ENCODE peak calls at places on chromosomes 7 and 10, in eight cellular contexts. N is fibroblast of lung; T is hepatocyte; R is CD8-positive, alpha-beta T cell; H is PC-9; O is uterus; F is left ventricle myocardium inferior; Z is colonic mucosa. J is an unnamed sample. For H3K4me1, the result is how much of the 10 kb centered on the place peaks cover.

GRCh38 chr7:17247357-17247756 is 51.1 kb upstream of the AHR start:
- DNase-seq in Z (no peak), O (no peak), R (no peak), T (no peak), H (no peak), F (peak), N (no peak), J (no peak)

GRCh38 chr10:133167693-133168616 is 7.9 kb downstream of the KNDC1 start:
- DNase-seq in O (no peak), R (no peak), Z (no peak), T (no peak), N (no peak), F (no peak), H (no peak), J (no peak)

GRCh38 chr7:69091476-69091875 is 506.8 kb upstream of the AUTS2 start:
- DNase-seq in F (no peak), R (no peak), Z (no peak), T (no peak), H (no peak), N (no peak), O (no peak), J (no peak)

GRCh38 chr10:46524471-46525176 is 31.8 kb downstream of the GPRIN2 start:
- DNase-seq in O (peak), H (peak), Z (no peak), T (no peak), F (peak), N (peak), R (no peak), J (no peak)

GRCh38 chr7:22549667-22550513 is 49.9 kb upstream of the STEAP1B start:
- DNase-seq in Z (no peak), F (no peak), O (no peak), N (peak), R (no peak), H (no peak), T (peak), J (no peak)

GRCh38 chr7:2708041-2708440 is 20.0 kb downstream of the AMZ1 start:
- DNase-seq in N (no peak), T (no peak), O (no peak), R (no peak), H (no peak), Z (no peak), F (no peak), J (no peak)

GRCh38 chr7:105502173-105502572 is 19.9 kb downstream of the PUS7 start:
- DNase-seq in O (no peak), R (no peak), F (no peak), H (no peak), T (no peak), Z (no peak), N (no peak), J (no peak)

GRCh38 chr7:63931057-63931600 is 67.5 kb upstream of the ZNF722 start:
- DNase-seq in F (no peak), Z (no peak), N (no peak), R (no peak), H (no peak), O (no peak), T (no peak), J (no peak)

GRCh38 chr10:4095171-4095570 is 310.2 kb upstream of the KLF6 start:
- DNase-seq in N (no peak), H (no peak), Z (no peak), F (no peak), T (no peak), O (no peak), R (no peak), J (no peak)

GRCh38 chr7:21214656-21215055 is 213.2 kb upstream of the SP4 start:
- DNase-seq in F (no peak), H (no peak), T (no peak), R (no peak), O (no peak), N (no peak), Z (no peak), J (no peak)

GRCh38 chr10:75197066-75197465 is 13.5 kb upstream of the VDAC2 start:
- DNase-seq in N (no peak), R (no peak), O (no peak), F (no peak), H (no peak), T (no peak), Z (no peak), J (no peak)

GRCh38 chr10:75187961-75188426 is 22.6 kb upstream of the VDAC2 start:
- DNase-seq in O (peak), H (peak), F (no peak), N (peak), T (peak), R (peak), Z (peak), J (peak)

GRCh38 chr10:75195035-75195763 is 15.4 kb upstream of the VDAC2 start:
- DNase-seq in O (no peak), H (peak), N (peak), T (no peak), R (no peak), Z (no peak), F (no peak), J (no peak)

GRCh38 chr10:75189266-75190096 is 21.1 kb upstream of the VDAC2 start:
- DNase-seq in T (no peak), O (no peak), Z (no peak), F (no peak), R (no peak), H (no peak), N (no peak), J (no peak)

DNA sequence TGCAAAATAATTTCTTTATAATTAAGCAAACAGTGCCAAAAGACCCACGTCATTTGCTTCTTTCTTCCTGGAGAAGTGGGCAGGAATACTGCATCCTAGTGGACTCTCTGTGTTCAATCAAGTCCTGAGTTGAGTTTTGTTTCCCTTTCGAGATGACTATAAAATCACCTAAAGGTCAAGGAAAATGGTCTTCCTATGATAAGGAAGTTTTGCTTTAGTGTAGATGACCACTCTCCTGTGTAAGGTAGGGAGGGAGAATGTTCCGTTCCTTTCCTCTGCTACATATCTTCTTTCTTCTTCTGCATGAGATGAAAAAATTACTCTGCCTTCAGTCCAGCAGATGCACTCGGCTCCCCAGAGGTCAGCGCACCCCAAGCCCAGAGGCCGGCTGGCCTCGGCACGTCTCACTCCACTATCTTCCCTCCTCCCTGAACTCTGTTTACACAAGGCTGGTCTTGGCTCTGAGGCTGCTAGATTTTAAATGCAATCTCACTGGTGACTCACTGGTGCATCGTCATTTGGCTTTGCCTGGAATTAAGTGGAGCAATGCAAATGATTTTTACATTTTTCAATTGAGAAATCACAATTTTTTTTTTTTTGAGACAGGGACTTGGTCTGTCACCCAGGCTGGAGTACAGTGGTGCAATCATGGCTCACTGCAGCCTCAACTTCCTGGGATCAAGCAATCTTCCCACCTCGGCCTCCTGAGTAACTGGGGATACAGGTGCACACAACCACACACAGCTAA is 18.6 kb upstream of the VDAC2 start:
- DNase-seq in T (peak), N (peak), O (peak), Z (peak), F (peak), R (no peak), H (peak), J (peak)
- TF ChIP-seq CTCF in T (no peak), N (peak), O (no peak), Z (no peak), F (no peak), R (no peak), H (peak), J (no peak)

GRCh38 chr7:55130079-55130476 is 111.3 kb downstream of the EGFR start:
- DNase-seq in Z (no peak), N (peak), T (no peak), R (no peak), O (peak), H (no peak), F (no peak), J (no peak)

GRCh38 chr7:55129409-55130078 is 110.7 kb downstream of the EGFR start:
- DNase-seq in Z (peak), R (no peak), F (no peak), O (peak), T (no peak), N (peak), H (peak), J (peak)

GRCh38 chr7:55128693-55129394 is 110.0 kb downstream of the EGFR start:
- DNase-seq in O (peak), Z (no peak), F (peak), R (no peak), N (peak), T (no peak), H (peak), J (no peak)

GRCh38 chr7:55131421-55131929 is 112.7 kb downstream of the EGFR start:
- DNase-seq in O (no peak), T (no peak), Z (no peak), H (no peak), R (no peak), F (no peak), N (no peak), J (no peak)

GRCh38 chr7:55130554-55131198 is 111.9 kb downstream of the EGFR start:
- DNase-seq in T (no peak), H (no peak), O (peak), N (peak), Z (no peak), F (peak), R (no peak), J (peak)
- H3K4me1 ChIP-seq in T (half or more), H (half or more), O (under half), N (half or more), Z (under half), F (half or more), R (under half), J (half or more)

GRCh38 chr7:79455173-79455790 is 1.8 kb upstream of the MAGI2 start:
- DNase-seq in O (no peak), T (no peak), N (no peak), Z (no peak), F (peak), R (no peak), H (no peak), J (no peak)
- H3K4me3 ChIP-seq in O (peak), T (peak), N (peak), Z (no peak), F (peak), R (no peak), H (no peak), J (no peak)

GRCh38 chr10:87598700-87599099 is 61.0 kb upstream of the PAPSS2 start:
- DNase-seq in F (no peak), O (no peak), Z (no peak), H (no peak), N (no peak), R (no peak), T (no peak), J (no peak)
- TF ChIP-seq CTCF in F (no peak), O (no peak), Z (no peak), H (no peak), N (no peak), R (no peak), T (no peak), J (no peak)

DNA sequence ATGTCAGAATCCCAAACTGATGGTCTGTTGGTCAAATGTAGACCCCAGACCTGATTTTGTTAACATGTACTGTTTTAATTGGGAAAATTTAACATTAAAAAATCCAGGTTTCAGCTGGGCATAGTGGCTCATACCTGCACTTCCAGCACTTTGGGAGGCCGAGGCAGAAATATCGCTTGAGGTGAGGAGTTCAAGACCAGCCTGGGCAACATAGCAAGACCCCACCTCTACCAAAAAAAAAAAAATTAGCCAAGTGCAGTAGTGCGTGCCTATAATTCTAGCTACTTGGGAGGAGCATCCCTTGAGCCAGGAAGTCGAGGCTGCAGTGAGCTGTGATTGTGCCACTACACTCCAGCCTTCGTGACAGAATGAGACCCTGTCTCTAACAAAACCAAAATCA is 15.9 kb upstream of the CAMK2G start:
- DNase-seq in H (no peak), O (no peak), R (no peak), Z (no peak), F (no peak), N (no peak), T (no peak), J (no peak)
- H3K4me1 ChIP-seq in H (half or more), O (under half), R (under half), Z (under half), F (under half), N (under half), T (under half), J (under half)

J was measured in gastrocnemius medialis.